ENCODE peak calls at places on chromosome 10, in four cellular contexts. A is cardiac muscle cell, U is midbrain, V is fibroblast of the aortic adventitia. N is an unnamed sample.

GRCh38 chr10:5890519-5890878 is 456 bp downstream of the FBH1 start:
- DNase-seq in A (peak; percentile 18), U (no peak), V (no peak), N (no peak)

GRCh38 chr10:29576681-29577080 is 58.1 kb downstream of the SVIL start:
- DNase-seq in A (no peak), U (no peak), V (no peak), N (no peak)

GRCh38 chr10:113382691-113383090 is 170.2 kb upstream of the HABP2 start:
- DNase-seq in A (no peak), U (no peak), V (no peak), N (no peak)

GRCh38 chr10:123294109-123294508 is 139.9 kb downstream of the BUB3 start:
- DNase-seq in A (no peak), U (no peak), V (no peak), N (no peak)

GRCh38 chr10:21572578-21572977 is 38.5 kb downstream of the MLLT10 start:
- DNase-seq in A (peak; percentile 66), U (no peak), V (peak; percentile 72), N (no peak)

GRCh38 chr10:88974446-88975376 is 15.9 kb upstream of the FAS start:
- DNase-seq in A (peak; percentile 45), U (no peak), V (peak; percentile 65), N (no peak)

GRCh38 chr10:63114031-63114814 is 18.9 kb upstream of the NRBF2 start:
- DNase-seq in A (peak; percentile 97), U (no peak), V (peak; percentile 98), N (no peak)

GRCh38 chr10:124527996-124528395 is 66.4 kb downstream of the LHPP start:
- DNase-seq in A (no peak), U (no peak), V (no peak), N (no peak)

GRCh38 chr10:89237849-89238248 is 13.7 kb downstream of the LIPA start:
- DNase-seq in A (no peak), U (no peak), V (no peak), N (no peak)

GRCh38 chr10:31944071-31944433 is 15.4 kb upstream of the ARHGAP12 start:
- DNase-seq in A (no peak), U (no peak), V (no peak), N (no peak)

GRCh38 chr10:84108797-84109196 is 30.5 kb upstream of the GHITM start:
- DNase-seq in A (no peak), U (no peak), V (no peak), N (no peak)

GRCh38 chr10:24351883-24352778 is 143.2 kb downstream of the KIAA1217 start:
- DNase-seq in A (no peak), U (no peak), V (peak; percentile 43), N (no peak)

GRCh38 chr10:31000867-31001266 is 30.8 kb downstream of the ZNF438 start:
- DNase-seq in A (peak; percentile 75), U (no peak), V (peak; percentile 54), N (no peak)

GRCh38 chr10:2928219-2928840 is 139.0 kb upstream of the PFKP start:
- DNase-seq in A (peak; percentile 71), U (peak; percentile 67), V (peak; percentile 70), N (peak; percentile 52)

GRCh38 chr10:10777723-10778122 is 239.9 kb upstream of the CELF2 start:
- DNase-seq in A (no peak), U (no peak), V (no peak), N (no peak)

GRCh38 chr10:12605580-12606405 is 256.4 kb downstream of the CAMK1D start:
- DNase-seq in A (peak; percentile 29), U (peak; percentile 71), V (peak; percentile 27), N (peak; percentile 55)

GRCh38 chr10:13792011-13792410 is 205.2 kb downstream of the PRPF18 start:
- DNase-seq in A (no peak), U (peak; percentile 21), V (no peak), N (no peak)

GRCh38 chr10:60188548-60188947 is 201.1 kb downstream of the ANK3 start:
- DNase-seq in A (no peak), U (no peak), V (no peak), N (no peak)

GRCh38 chr10:85657478-85658113 is 709.0 kb downstream of the GRID1 start:
- DNase-seq in A (no peak), U (no peak), V (no peak), N (no peak)